ENCODE peak calls at places on chromosomes 4 and X, in six cellular contexts. One of them, this sample, is unnamed.

GRCh38 chr4:85717847-85718246 is 242.9 kb downstream of the ARHGAP24 start:
- DNase-seq in stimulated activated CD4-positive, alpha-beta T cell treated with anti-CD3 and anti-CD28 coated beads, Interleukin-12 subunit alpha, Interleukin-12 subunit beta, amount 100 ng/mL, for 48 hours: no peak
- DNase-seq in endodermal cell: no peak
- DNase-seq in NCI-H1694: no peak
- DNase-seq in OCI-M1: no peak
- DNase-seq in SJSA1: no peak
- DNase-seq in this sample: no peak

GRCh38 chr4:55854132-55854531 is 684 bp downstream of the EXOC1 start:
- DNase-seq in stimulated activated CD4-positive, alpha-beta T cell treated with anti-CD3 and anti-CD28 coated beads, Interleukin-12 subunit alpha, Interleukin-12 subunit beta, amount 100 ng/mL, for 48 hours: no peak
- DNase-seq in endodermal cell: peak; percentile 52
- DNase-seq in NCI-H1694: no peak
- DNase-seq in OCI-M1: no peak
- DNase-seq in SJSA1: no peak
- DNase-seq in this sample: no peak

GRCh38 chr4:147362868-147363440 is 117.9 kb upstream of the EDNRA start:
- DNase-seq in stimulated activated CD4-positive, alpha-beta T cell treated with anti-CD3 and anti-CD28 coated beads, Interleukin-12 subunit alpha, Interleukin-12 subunit beta, amount 100 ng/mL, for 48 hours: no peak
- DNase-seq in endodermal cell: no peak
- DNase-seq in NCI-H1694: no peak
- DNase-seq in OCI-M1: no peak
- DNase-seq in SJSA1: no peak
- DNase-seq in this sample: no peak

GRCh38 chr4:183080372-183081115 is 18.5 kb upstream of the WWC2 start:
- DNase-seq in stimulated activated CD4-positive, alpha-beta T cell treated with anti-CD3 and anti-CD28 coated beads, Interleukin-12 subunit alpha, Interleukin-12 subunit beta, amount 100 ng/mL, for 48 hours: no peak
- DNase-seq in endodermal cell: no peak
- DNase-seq in NCI-H1694: no peak
- DNase-seq in OCI-M1: no peak
- DNase-seq in SJSA1: no peak
- DNase-seq in this sample: no peak

GRCh38 chrX:7252013-7252610 is 104.2 kb upstream of the PUDP start:
- DNase-seq in stimulated activated CD4-positive, alpha-beta T cell treated with anti-CD3 and anti-CD28 coated beads, Interleukin-12 subunit alpha, Interleukin-12 subunit beta, amount 100 ng/mL, for 48 hours: no peak
- DNase-seq in endodermal cell: no peak
- DNase-seq in NCI-H1694: no peak
- DNase-seq in OCI-M1: peak; percentile 12
- DNase-seq in SJSA1: no peak
- DNase-seq in this sample: no peak

GRCh38 chr4:53804719-53805118 is 213.4 kb upstream of the LNX1 start:
- DNase-seq in stimulated activated CD4-positive, alpha-beta T cell treated with anti-CD3 and anti-CD28 coated beads, Interleukin-12 subunit alpha, Interleukin-12 subunit beta, amount 100 ng/mL, for 48 hours: peak; percentile 6
- DNase-seq in endodermal cell: peak; percentile 76
- DNase-seq in NCI-H1694: no peak
- DNase-seq in OCI-M1: peak; percentile 70
- DNase-seq in SJSA1: no peak
- DNase-seq in this sample: no peak

GRCh38 chr4:99946346-99947189 is at the start of gene DNAJB14:
- DNase-seq in stimulated activated CD4-positive, alpha-beta T cell treated with anti-CD3 and anti-CD28 coated beads, Interleukin-12 subunit alpha, Interleukin-12 subunit beta, amount 100 ng/mL, for 48 hours: peak; percentile 63
- DNase-seq in endodermal cell: peak; percentile 93
- DNase-seq in NCI-H1694: peak; percentile 24
- DNase-seq in OCI-M1: peak; percentile 87
- DNase-seq in SJSA1: peak; percentile 87
- DNase-seq in this sample: peak; percentile 4

GRCh38 chrX:150200820-150201287 is 162.3 kb upstream of the MAMLD1 start:
- DNase-seq in stimulated activated CD4-positive, alpha-beta T cell treated with anti-CD3 and anti-CD28 coated beads, Interleukin-12 subunit alpha, Interleukin-12 subunit beta, amount 100 ng/mL, for 48 hours: peak; percentile 68
- DNase-seq in endodermal cell: no peak
- DNase-seq in NCI-H1694: no peak
- DNase-seq in OCI-M1: peak; percentile 55
- DNase-seq in SJSA1: peak; percentile 82
- DNase-seq in this sample: peak; percentile 14

GRCh38 chr4:159607824-159608223 is 504.9 kb downstream of the RAPGEF2 start:
- DNase-seq in stimulated activated CD4-positive, alpha-beta T cell treated with anti-CD3 and anti-CD28 coated beads, Interleukin-12 subunit alpha, Interleukin-12 subunit beta, amount 100 ng/mL, for 48 hours: no peak
- DNase-seq in endodermal cell: no peak
- DNase-seq in NCI-H1694: peak; percentile 72
- DNase-seq in OCI-M1: no peak
- DNase-seq in SJSA1: no peak
- DNase-seq in this sample: peak; percentile 70

GRCh38 chr4:107825072-107825789 is 499 bp downstream of the SGMS2 start:
- DNase-seq in stimulated activated CD4-positive, alpha-beta T cell treated with anti-CD3 and anti-CD28 coated beads, Interleukin-12 subunit alpha, Interleukin-12 subunit beta, amount 100 ng/mL, for 48 hours: no peak
- DNase-seq in endodermal cell: peak; percentile 82
- DNase-seq in NCI-H1694: no peak
- DNase-seq in OCI-M1: peak; percentile 48
- DNase-seq in SJSA1: peak; percentile 64
- DNase-seq in this sample: no peak

GRCh38 chrX:134338527-134338926 is 101.5 kb downstream of the CCDC160 start:
- DNase-seq in stimulated activated CD4-positive, alpha-beta T cell treated with anti-CD3 and anti-CD28 coated beads, Interleukin-12 subunit alpha, Interleukin-12 subunit beta, amount 100 ng/mL, for 48 hours: no peak
- DNase-seq in endodermal cell: no peak
- DNase-seq in NCI-H1694: no peak
- DNase-seq in OCI-M1: peak; percentile 55
- DNase-seq in SJSA1: no peak
- DNase-seq in this sample: no peak

GRCh38 chrX:96835660-96836289 is 47.9 kb upstream of the RPA4 start:
- DNase-seq in stimulated activated CD4-positive, alpha-beta T cell treated with anti-CD3 and anti-CD28 coated beads, Interleukin-12 subunit alpha, Interleukin-12 subunit beta, amount 100 ng/mL, for 48 hours: no peak
- DNase-seq in endodermal cell: no peak
- DNase-seq in NCI-H1694: no peak
- DNase-seq in OCI-M1: no peak
- DNase-seq in SJSA1: no peak
- DNase-seq in this sample: no peak

GRCh38 chr4:10879411-10880110 is 195.0 kb upstream of the CLNK start:
- DNase-seq in stimulated activated CD4-positive, alpha-beta T cell treated with anti-CD3 and anti-CD28 coated beads, Interleukin-12 subunit alpha, Interleukin-12 subunit beta, amount 100 ng/mL, for 48 hours: no peak
- DNase-seq in endodermal cell: no peak
- DNase-seq in NCI-H1694: no peak
- DNase-seq in OCI-M1: no peak
- DNase-seq in SJSA1: no peak
- DNase-seq in this sample: no peak

GRCh38 chrX:96579252-96579651 is 105.4 kb upstream of the DIAPH2 start:
- DNase-seq in stimulated activated CD4-positive, alpha-beta T cell treated with anti-CD3 and anti-CD28 coated beads, Interleukin-12 subunit alpha, Interleukin-12 subunit beta, amount 100 ng/mL, for 48 hours: no peak
- DNase-seq in endodermal cell: no peak
- DNase-seq in NCI-H1694: no peak
- DNase-seq in OCI-M1: no peak
- DNase-seq in SJSA1: no peak
- DNase-seq in this sample: no peak

GRCh38 chr4:150395872-150396271 is 186.1 kb upstream of the MAB21L2 start:
- DNase-seq in stimulated activated CD4-positive, alpha-beta T cell treated with anti-CD3 and anti-CD28 coated beads, Interleukin-12 subunit alpha, Interleukin-12 subunit beta, amount 100 ng/mL, for 48 hours: no peak
- DNase-seq in endodermal cell: no peak
- DNase-seq in NCI-H1694: no peak
- DNase-seq in OCI-M1: no peak
- DNase-seq in SJSA1: no peak
- DNase-seq in this sample: no peak

GRCh38 chrX:10577863-10578262 is 42.5 kb downstream of the MID1 start:
- DNase-seq in stimulated activated CD4-positive, alpha-beta T cell treated with anti-CD3 and anti-CD28 coated beads, Interleukin-12 subunit alpha, Interleukin-12 subunit beta, amount 100 ng/mL, for 48 hours: no peak
- DNase-seq in endodermal cell: no peak
- DNase-seq in NCI-H1694: no peak
- DNase-seq in OCI-M1: peak; percentile 5
- DNase-seq in SJSA1: no peak
- DNase-seq in this sample: no peak

GRCh38 chr4:89110541-89110985 is 770 bp upstream of the TIGD2 start:
- DNase-seq in stimulated activated CD4-positive, alpha-beta T cell treated with anti-CD3 and anti-CD28 coated beads, Interleukin-12 subunit alpha, Interleukin-12 subunit beta, amount 100 ng/mL, for 48 hours: no peak
- DNase-seq in endodermal cell: peak; percentile 80
- DNase-seq in NCI-H1694: no peak
- DNase-seq in OCI-M1: no peak
- DNase-seq in SJSA1: no peak
- DNase-seq in this sample: no peak

GRCh38 chrX:10014462-10015373 is 47.6 kb downstream of the CLDN34 start:
- DNase-seq in stimulated activated CD4-positive, alpha-beta T cell treated with anti-CD3 and anti-CD28 coated beads, Interleukin-12 subunit alpha, Interleukin-12 subunit beta, amount 100 ng/mL, for 48 hours: peak; percentile 28
- DNase-seq in endodermal cell: peak; percentile 90
- DNase-seq in NCI-H1694: no peak
- DNase-seq in OCI-M1: peak; percentile 10
- DNase-seq in SJSA1: peak; percentile 80
- DNase-seq in this sample: peak; percentile 36